ENCODE peak calls at places on chromosomes 3 and 15, in six cellular contexts. T is transverse colon, V is iPS-NIHi11, W is fibroblast of villous mesenchyme, L is NCI-H2029 treated with DMSO at 0.1 percent for 48 hours, B is GM19239. C is an unnamed sample.

GRCh38 chr3:102979682-102980378 is 545.0 kb downstream of the ZPLD1 start:
- DNase-seq in T (peak; percentile 39), V (no peak), W (peak; percentile 18), L (no peak), B (no peak), C (peak; percentile 96)

GRCh38 chr3:109685084-109686079 is 348.0 kb upstream of the DPPA4 start:
- DNase-seq in T (peak; percentile 43), V (peak; percentile 14), W (peak; percentile 91), L (no peak), B (no peak), C (peak; percentile 93)

GRCh38 chr3:100163787-100164186 is 49.5 kb upstream of the FILIP1L start:
- DNase-seq in T (no peak), V (no peak), W (no peak), L (no peak), B (no peak), C (no peak)

GRCh38 chr3:55307622-55308021 is 179.5 kb downstream of the WNT5A start:
- DNase-seq in T (no peak), V (no peak), W (peak; percentile 60), L (no peak), B (no peak), C (no peak)

GRCh38 chr3:115081444-115081843 is 65.6 kb downstream of the ZBTB20 start:
- DNase-seq in T (no peak), V (no peak), W (no peak), L (no peak), B (no peak), C (no peak)

GRCh38 chr15:39407116-39407515 is 173.8 kb upstream of the THBS1 start:
- DNase-seq in T (no peak), V (no peak), W (peak; percentile 48), L (no peak), B (no peak), C (no peak)

GRCh38 chr3:1828519-1828918 is 270.1 kb upstream of the CNTN4 start:
- DNase-seq in T (no peak), V (no peak), W (no peak), L (no peak), B (no peak), C (no peak)

GRCh38 chr15:74656935-74657535 is 38.8 kb downstream of the EDC3 start:
- DNase-seq in T (no peak), V (no peak), W (no peak), L (no peak), B (no peak), C (no peak)

GRCh38 chr3:148158210-148158609 is 539.5 kb upstream of the AGTR1 start:
- DNase-seq in T (no peak), V (no peak), W (peak; percentile 13), L (no peak), B (no peak), C (peak; percentile 41)

GRCh38 chr3:177760803-177761202 is 563.5 kb upstream of the TBL1XR1 start:
- DNase-seq in T (no peak), V (no peak), W (no peak), L (no peak), B (no peak), C (no peak)

GRCh38 chr3:20185364-20185732 is 658 bp downstream of the SGO1 start:
- DNase-seq in T (no peak), V (peak; percentile 24), W (peak; percentile 35), L (peak; percentile 11), B (peak; percentile 9), C (peak; percentile 24)

GRCh38 chr3:65596511-65597224 is 442.1 kb downstream of the MAGI1 start:
- DNase-seq in T (no peak), V (no peak), W (no peak), L (no peak), B (no peak), C (no peak)

GRCh38 chr15:101542306-101543025 is 53.0 kb upstream of the PCSK6 start:
- DNase-seq in T (no peak), V (no peak), W (no peak), L (no peak), B (no peak), C (no peak)